ENCODE peak calls at places on chromosome 12, in six cellular contexts. V is lung, X is left ventricle myocardium inferior, P is thoracic aorta, T is tibial nerve, M is left lung. H is an unnamed sample.

GRCh38 chr12:34287437-34287836 is 265.1 kb downstream of the ALG10 start:
- DNase-seq in V (no peak), X (no peak), P (no peak), T (no peak), M (no peak), H (peak)

GRCh38 chr12:124695861-124696260 is 128.4 kb upstream of the NCOR2 start:
- DNase-seq in V (no peak), X (peak), P (no peak), T (no peak), M (no peak), H (no peak)

GRCh38 chr12:31589582-31589895 is 1.4 kb downstream of the DENND5B start:
- DNase-seq in V (no peak), X (no peak), P (no peak), T (no peak), M (no peak), H (peak)

GRCh38 chr12:66024966-66025365 is 105.6 kb downstream of the LLPH start:
- DNase-seq in V (no peak), X (no peak), P (no peak), T (no peak), M (no peak), H (no peak)

GRCh38 chr12:49974231-49974675 is 1.5 kb downstream of the AQP6 start:
- DNase-seq in V (peak), X (peak), P (no peak), T (peak), M (peak), H (peak)

GRCh38 chr12:9163392-9163791 is 44.8 kb downstream of the PZP start:
- DNase-seq in V (no peak), X (no peak), P (no peak), T (no peak), M (no peak), H (no peak)

GRCh38 chr12:14961466-14962155 is at the start of gene ARHGDIB:
- DNase-seq in V (peak), X (peak), P (no peak), T (no peak), M (no peak), H (no peak)

GRCh38 chr12:94561943-94562411 is 88.4 kb downstream of the TMCC3 start:
- DNase-seq in V (no peak), X (peak), P (no peak), T (no peak), M (no peak), H (peak)

GRCh38 chr12:132955094-132955932 is 793 bp downstream of the ZNF605 start:
- DNase-seq in V (peak), X (peak), P (no peak), T (no peak), M (peak), H (no peak)

GRCh38 chr12:94603434-94604068 is 46.8 kb downstream of the TMCC3 start:
- DNase-seq in V (no peak), X (no peak), P (no peak), T (no peak), M (peak), H (no peak)

GRCh38 chr12:6821271-6821673 is 349 bp upstream of the GPR162 start:
- DNase-seq in V (peak), X (peak), P (no peak), T (no peak), M (peak), H (peak)

GRCh38 chr12:105342464-105342863 is 12.0 kb downstream of the C12orf75 start:
- DNase-seq in V (no peak), X (no peak), P (no peak), T (no peak), M (no peak), H (no peak)

GRCh38 chr12:14207946-14208612 is 157.4 kb upstream of the ATF7IP start:
- DNase-seq in V (no peak), X (no peak), P (no peak), T (no peak), M (no peak), H (no peak)

GRCh38 chr12:132311201-132311915 is 18.0 kb downstream of the GALNT9 start:
- DNase-seq in V (no peak), X (no peak), P (no peak), T (no peak), M (no peak), H (no peak)

GRCh38 chr12:123645851-123646250 is 12.2 kb downstream of the GTF2H3 start:
- DNase-seq in V (no peak), X (no peak), P (no peak), T (no peak), M (no peak), H (peak)

GRCh38 chr12:111444314-111444705 is 38.6 kb downstream of the SH2B3 start:
- DNase-seq in V (no peak), X (no peak), P (no peak), T (no peak), M (no peak), H (no peak)

GRCh38 chr12:32266756-32267155 is 132.6 kb upstream of the FGD4 start:
- DNase-seq in V (no peak), X (no peak), P (no peak), T (no peak), M (no peak), H (no peak)

GRCh38 chr12:50065726-50066310 is 8.4 kb downstream of the ASIC1 start:
- DNase-seq in V (no peak), X (no peak), P (no peak), T (no peak), M (no peak), H (no peak)

GRCh38 chr12:8088574-8088973 is 6.5 kb downstream of the NECAP1 start:
- DNase-seq in V (no peak), X (no peak), P (no peak), T (no peak), M (no peak), H (no peak)

GRCh38 chr12:89544730-89545184 is 18.9 kb upstream of the POC1B start:
- DNase-seq in V (peak), X (peak), P (no peak), T (no peak), M (peak), H (no peak)

GRCh38 chr12:123474493-123475255 is 16.7 kb downstream of the SNRNP35 start:
- DNase-seq in V (no peak), X (peak), P (no peak), T (no peak), M (no peak), H (no peak)

GRCh38 chr12:58557156-58557555 is 363.1 kb downstream of the LRIG3 start:
- DNase-seq in V (no peak), X (no peak), P (no peak), T (no peak), M (no peak), H (no peak)

GRCh38 chr12:55829967-55830600 is 697 bp upstream of the DNAJC14 start:
- DNase-seq in V (peak), X (peak), P (no peak), T (no peak), M (peak), H (no peak)

GRCh38 chr12:108798551-108799221 is 58.7 kb downstream of the SSH1 start:
- DNase-seq in V (no peak), X (no peak), P (no peak), T (no peak), M (no peak), H (peak)

GRCh38 chr12:84508943-84509342 is 403.7 kb downstream of the SLC6A15 start:
- DNase-seq in V (no peak), X (peak), P (no peak), T (no peak), M (peak), H (no peak)

GRCh38 chr12:75933136-75933535 is 98.4 kb downstream of the PHLDA1 start:
- DNase-seq in V (no peak), X (no peak), P (no peak), T (no peak), M (no peak), H (no peak)

GRCh38 chr12:51910168-51910567 is 2.9 kb downstream of the ACVRL1 start:
- DNase-seq in V (no peak), X (no peak), P (no peak), T (no peak), M (no peak), H (no peak)

GRCh38 chr12:75428767-75429166 is 37.9 kb downstream of the GLIPR1L2 start:
- DNase-seq in V (no peak), X (no peak), P (no peak), T (no peak), M (no peak), H (no peak)

GRCh38 chr12:71671311-71671710 is 7.2 kb downstream of the THAP2 start:
- DNase-seq in V (no peak), X (no peak), P (no peak), T (no peak), M (no peak), H (no peak)

GRCh38 chr12:14635776-14636175 is 60.6 kb downstream of the GUCY2C start:
- DNase-seq in V (no peak), X (no peak), P (no peak), T (no peak), M (no peak), H (no peak)

GRCh38 chr12:129202109-129202814 is 349.0 kb downstream of the GLT1D1 start:
- DNase-seq in V (no peak), X (no peak), P (no peak), T (no peak), M (no peak), H (no peak)

GRCh38 chr12:133251732-133252131 is 16.1 kb upstream of the ANHX start:
- DNase-seq in V (no peak), X (no peak), P (no peak), T (no peak), M (no peak), H (no peak)

GRCh38 chr12:91163116-91163515 is 19.5 kb downstream of the DCN start:
- DNase-seq in V (no peak), X (no peak), P (no peak), T (no peak), M (no peak), H (no peak)

GRCh38 chr12:100199347-100200136 is 1.1 kb upstream of the ACTR6 start:
- DNase-seq in V (peak), X (peak), P (no peak), T (no peak), M (peak), H (peak)

GRCh38 chr12:70497508-70497907 is 131.4 kb downstream of the KCNMB4 start:
- DNase-seq in V (no peak), X (no peak), P (no peak), T (no peak), M (no peak), H (no peak)

GRCh38 chr12:14275886-14276285 is 89.6 kb upstream of the ATF7IP start:
- DNase-seq in V (no peak), X (no peak), P (no peak), T (no peak), M (no peak), H (no peak)

DNA sequence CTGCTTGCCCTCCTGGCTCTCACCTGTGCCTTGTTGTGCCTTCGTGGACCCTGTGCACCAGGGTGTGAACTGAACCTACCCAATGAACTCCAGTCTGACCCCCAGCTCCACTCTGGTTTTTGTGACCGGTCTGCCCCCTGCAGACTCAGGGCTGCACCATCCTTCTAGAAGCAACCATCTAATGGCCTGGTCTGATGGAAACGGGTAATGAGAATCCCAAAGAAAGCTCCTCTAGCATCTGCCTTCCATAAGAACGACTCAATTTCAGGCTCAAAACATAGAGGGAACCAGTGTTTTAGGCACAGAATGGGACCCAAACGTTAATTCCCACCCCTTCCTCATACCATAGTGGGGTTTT is 176.7 kb upstream of the PRMT8 start:
- DNase-seq in V (no peak), X (no peak), P (no peak), T (no peak), M (no peak), H (no peak)
- TF ChIP-seq CTCF in V (no peak), X (no peak), P (no peak), T (no peak), M (no peak), H (no peak)

GRCh38 chr12:106841471-106842302 is 67.2 kb downstream of the RIC8B start:
- DNase-seq in V (peak), X (no peak), P (no peak), T (no peak), M (no peak), H (no peak)

GRCh38 chr12:106840217-106840616 is 65.7 kb downstream of the RIC8B start:
- DNase-seq in V (no peak), X (no peak), P (no peak), T (no peak), M (no peak), H (no peak)

GRCh38 chr12:106837782-106838181 is 63.3 kb downstream of the RIC8B start:
- DNase-seq in V (no peak), X (no peak), P (no peak), T (no peak), M (no peak), H (no peak)

GRCh38 chr12:106839343-106839742 is 64.9 kb downstream of the RIC8B start:
- DNase-seq in V (no peak), X (no peak), P (no peak), T (no peak), M (no peak), H (no peak)
- H3K27ac ChIP-seq in V (no peak), X (peak), P (no peak), T (no peak), M (no peak), H (no peak)

GRCh38 chr12:67786086-67786485 is 137.5 kb downstream of the DYRK2 start:
- DNase-seq in V (no peak), X (no peak), P (no peak), T (no peak), M (no peak), H (no peak)
- H3K4me3 ChIP-seq in V (no peak), X (no peak), P (no peak), T (no peak), M (no peak), H (no peak)

DNA sequence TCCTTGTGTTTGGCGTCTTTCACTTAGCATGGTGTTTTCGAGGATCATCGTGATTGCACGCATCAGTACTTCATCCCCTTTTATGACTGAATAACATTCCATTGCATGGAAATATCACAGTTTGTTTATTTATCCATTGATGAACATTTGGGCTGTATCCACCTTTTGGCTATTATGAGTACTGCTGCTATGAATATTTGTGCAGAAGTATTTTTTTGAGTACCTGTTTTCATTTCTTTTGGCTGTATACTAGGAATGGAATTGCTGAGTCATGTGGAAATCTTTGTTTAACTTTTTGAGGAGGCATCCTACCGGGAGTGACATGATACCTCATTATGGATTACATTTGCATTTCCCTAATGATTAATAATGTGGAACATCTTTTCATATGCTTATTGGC is 66.4 kb downstream of the WNK1 start:
- DNase-seq in V (no peak), X (no peak), P (no peak), T (no peak), M (no peak), H (no peak)
- TF ChIP-seq CTCF in V (no peak), X (peak), P (peak), T (no peak), M (no peak), H (no peak)

H was measured in dorsolateral prefrontal cortex.